ENCODE peak calls at places on chromosomes 12 and 14, in nine cellular contexts. Q is transverse colon, H is sigmoid colon, C is stomach, U is tibial nerve, F is GM12878, R is SK-N-SH, X is ovary, S is upper lobe of left lung. D is an unnamed sample. For H3K4me1 and H3K27me3, the result is how much of the 10 kb centered on the place peaks cover.

GRCh38 chr12:124131671-124132058 is 158.7 kb downstream of the ZNF664 start:
- DNase-seq in Q (no peak), H (no peak), C (no peak), X (no peak), F (no peak), U (no peak), R (no peak), S (no peak), D (no peak)

GRCh38 chr14:94481468-94482131 is 5.6 kb upstream of the SERPINA9 start:
- DNase-seq in R (no peak), S (no peak), C (no peak), H (no peak), Q (no peak), F (peak), X (no peak), U (no peak), D (no peak)

GRCh38 chr12:49061157-49061650 is 610 bp upstream of the KMT2D start:
- DNase-seq in Q (no peak), C (no peak), F (no peak), H (no peak), X (no peak), S (no peak), U (no peak), R (no peak), D (no peak)

GRCh38 chr12:131348226-131349010 is 362.5 kb upstream of the SFSWAP start:
- DNase-seq in U (no peak), H (no peak), F (no peak), Q (no peak), C (no peak), R (no peak), X (peak), S (no peak), D (no peak)

GRCh38 chr14:39265032-39265431 is 31.3 kb downstream of the MIA2 start:
- DNase-seq in F (no peak), H (no peak), U (no peak), R (no peak), X (no peak), C (no peak), Q (no peak), S (no peak), D (no peak)

GRCh38 chr12:122849352-122850047 is 14.2 kb downstream of the HIP1R start:
- DNase-seq in Q (no peak), F (no peak), H (no peak), R (no peak), S (peak), X (no peak), U (no peak), C (no peak), D (no peak)

GRCh38 chr12:107320929-107321618 is 227.7 kb upstream of the CRY1 start:
- DNase-seq in R (peak), S (no peak), X (no peak), H (no peak), F (no peak), U (no peak), Q (peak), C (no peak), D (no peak)

GRCh38 chr14:96582995-96583394 is 80.8 kb downstream of the PAPOLA start:
- DNase-seq in X (no peak), H (no peak), U (no peak), S (no peak), Q (no peak), C (no peak), R (peak), F (no peak), D (no peak)

GRCh38 chr12:106436183-106436582 is 78.6 kb downstream of the POLR3B start:
- DNase-seq in R (no peak), C (no peak), Q (no peak), F (no peak), S (no peak), X (no peak), U (no peak), H (no peak), D (no peak)

GRCh38 chr14:77151245-77151644 is 9.7 kb upstream of the ZDHHC22 start:
- DNase-seq in R (peak), C (no peak), H (peak), Q (no peak), X (no peak), S (no peak), U (no peak), F (no peak), D (no peak)

GRCh38 chr12:105020241-105020962 is 34.3 kb downstream of the NOPCHAP1 start:
- DNase-seq in Q (no peak), X (no peak), C (no peak), S (no peak), H (no peak), U (no peak), R (no peak), F (no peak), D (no peak)

GRCh38 chr12:104201238-104202001 is 14.2 kb upstream of the TXNRD1 start:
- DNase-seq in Q (peak), R (peak), U (no peak), F (peak), H (no peak), X (no peak), S (peak), C (peak), D (no peak)

GRCh38 chr12:93884794-93885460 is 207.8 kb downstream of the CRADD start:
- DNase-seq in Q (no peak), H (no peak), U (no peak), X (no peak), R (no peak), C (no peak), F (no peak), S (no peak), D (no peak)

GRCh38 chr12:121801601-121802484 is 2.0 kb upstream of the SETD1B start:
- DNase-seq in F (no peak), U (no peak), R (no peak), Q (no peak), C (no peak), H (no peak), X (no peak), S (no peak), D (no peak)
- H3K4me1 ChIP-seq in F (under half), U (under half), R (under half), Q (under half), C (half or more), H (under half), X (under half), S (under half), D (under half)

GRCh38 chr12:109715310-109716091 is 1.9 kb downstream of the FAM222A start:
- DNase-seq in Q (peak), F (no peak), X (peak), H (no peak), S (no peak), C (peak), R (peak), U (no peak), D (no peak)
- H3K27me3 ChIP-seq in Q (under half), F (under half), X (under half), H (under half), S (under half), C (under half), R (under half), U (under half), D (under half)

GRCh38 chr12:57632369-57632897 is 568 bp downstream of the B4GALNT1 start:
- DNase-seq in Q (no peak), X (no peak), S (no peak), R (peak), H (peak), U (no peak), F (no peak), C (no peak), D (peak)
- TF ChIP-seq EP300 in Q (no peak), X (no peak), S (no peak), R (no peak), H (no peak), U (no peak), F (no peak), C (no peak), D (no peak)

DNA sequence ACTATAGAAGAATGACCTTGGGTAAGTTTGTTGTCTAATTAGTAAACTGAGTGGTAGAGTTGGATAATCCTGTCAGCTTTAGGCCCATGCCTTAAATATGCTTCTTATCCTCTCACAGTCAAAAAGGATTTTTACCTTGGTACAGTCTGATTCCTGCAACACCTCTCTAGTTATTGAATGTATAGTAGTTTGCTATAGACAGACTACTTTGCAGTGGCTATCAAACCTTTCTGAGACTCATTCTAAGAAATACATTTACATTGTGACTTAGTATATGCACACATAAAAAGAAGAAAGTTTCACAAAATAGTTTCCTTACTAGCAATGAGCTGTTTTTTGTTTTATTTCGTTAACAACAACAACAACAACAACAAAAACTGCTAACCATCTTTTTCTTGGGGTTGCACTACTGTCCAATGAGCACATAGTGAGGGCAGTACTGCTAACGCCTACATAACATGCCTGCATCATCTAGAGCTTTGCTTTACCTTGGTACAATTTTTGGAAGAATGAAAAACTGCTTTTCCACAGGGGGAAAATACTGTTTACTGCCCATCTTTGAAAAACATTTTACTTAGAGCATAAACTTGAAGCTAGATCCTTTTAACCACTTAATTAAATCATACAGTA is 28.5 kb downstream of the WNK1 start:
- DNase-seq in H (no peak), X (no peak), F (no peak), S (no peak), C (no peak), R (no peak), Q (no peak), U (no peak), D (no peak)
- H3K4me1 ChIP-seq in H (half or more), X (under half), F (under half), S (under half), C (half or more), R (under half), Q (under half), U (under half), D (under half)

GRCh38 chr12:119013023-119013422 is 31.7 kb downstream of the SRRM4 start:
- DNase-seq in S (no peak), F (no peak), H (no peak), R (no peak), U (no peak), C (no peak), X (no peak), Q (no peak), D (no peak)

GRCh38 chr12:119016715-119017114 is 35.4 kb downstream of the SRRM4 start:
- DNase-seq in S (no peak), Q (no peak), R (no peak), C (no peak), F (no peak), X (no peak), H (no peak), U (no peak), D (no peak)

GRCh38 chr12:119011231-119011630 is 29.9 kb downstream of the SRRM4 start:
- DNase-seq in U (no peak), H (no peak), S (no peak), X (no peak), F (no peak), R (no peak), C (no peak), Q (no peak), D (no peak)

GRCh38 chr12:119012179-119012578 is 30.8 kb downstream of the SRRM4 start:
- DNase-seq in R (no peak), Q (no peak), S (no peak), U (no peak), X (no peak), C (no peak), H (no peak), F (no peak), D (no peak)

DNA sequence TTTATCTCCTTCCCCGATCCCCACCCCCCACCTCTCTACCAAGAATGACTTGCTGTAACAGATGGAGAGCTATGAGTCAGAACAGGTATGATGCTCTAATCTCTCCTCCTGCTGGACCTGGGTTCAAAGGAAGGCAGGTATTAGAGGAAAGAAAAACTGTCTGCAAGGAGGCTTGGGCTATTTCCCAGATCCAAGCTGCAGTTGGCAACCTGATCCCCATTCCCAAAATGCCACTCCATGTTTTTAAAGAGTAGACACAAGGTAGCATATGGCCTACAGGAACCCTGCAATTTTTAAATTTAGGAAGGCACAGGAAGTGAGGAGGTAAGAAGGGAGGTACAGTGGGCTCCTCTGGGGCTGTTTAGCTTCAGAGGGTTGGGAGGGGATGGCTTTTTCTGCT is 33.0 kb downstream of the SRRM4 start:
- DNase-seq in H (no peak), S (no peak), X (no peak), U (no peak), F (no peak), Q (no peak), C (no peak), R (no peak), D (no peak)
- H3K27me3 ChIP-seq in H (under half), S (under half), X (under half), U (under half), F (under half), Q (under half), C (under half), R (under half), D (under half)

GRCh38 chr14:22262881-22263280 is 326.1 kb downstream of the DAD1 start:
- DNase-seq in X (no peak), H (no peak), R (no peak), C (no peak), Q (no peak), F (no peak), U (no peak), S (no peak), D (no peak)
- TF ChIP-seq EP300 in X (no peak), H (no peak), R (no peak), C (no peak), Q (no peak), F (no peak), U (no peak), S (no peak), D (no peak)

GRCh38 chr12:121017966-121018491 is 1.7 kb upstream of the C12orf43 start:
- DNase-seq in R (no peak), H (no peak), Q (no peak), U (no peak), S (peak), F (no peak), X (no peak), C (no peak), D (no peak)
- H3K4me1 ChIP-seq in R (under half), H (under half), Q (under half), U (under half), S (under half), F (under half), X (under half), C (under half), D (under half)

D was measured in suprapubic skin.